ENCODE peak calls at places on chromosomes 16 and 17, in five cellular contexts. G, U, F, I and Q are unnamed samples.

GRCh38 chr17:7464081-7464480 is 15.3 kb downstream of the ZBTB4 start:
- DNase-seq in G (no peak), U (no peak), F (no peak), I (no peak), Q (no peak)

GRCh38 chr16:52488837-52489289 is 58.1 kb downstream of the TOX3 start:
- DNase-seq in G (no peak), U (no peak), F (no peak), I (no peak), Q (no peak)

GRCh38 chr16:89370601-89371000 is 119.8 kb downstream of the ANKRD11 start:
- DNase-seq in G (no peak), U (no peak), F (no peak), I (no peak), Q (no peak)

GRCh38 chr17:69547947-69548346 is 133.4 kb downstream of the MAP2K6 start:
- DNase-seq in G (no peak), U (no peak), F (no peak), I (no peak), Q (no peak)

GRCh38 chr17:9232591-9233270 is 211.4 kb downstream of the NTN1 start:
- DNase-seq in G (no peak), U (no peak), F (no peak), I (no peak), Q (no peak)

GRCh38 chr17:33964344-33964979 is 290.6 kb upstream of the CCL2 start:
- DNase-seq in G (no peak), U (no peak), F (peak), I (peak), Q (no peak)

GRCh38 chr17:64115871-64116534 is 13.9 kb downstream of the ERN1 start:
- DNase-seq in G (no peak), U (no peak), F (no peak), I (no peak), Q (no peak)

GRCh38 chr16:57503366-57503765 is 17.1 kb upstream of the DOK4 start:
- DNase-seq in G (no peak), U (no peak), F (peak), I (no peak), Q (no peak)

GRCh38 chr17:80807014-80807413 is 184.6 kb upstream of the CHMP6 start:
- DNase-seq in G (no peak), U (no peak), F (no peak), I (no peak), Q (no peak)

GRCh38 chr17:80802626-80803450 is 188.8 kb upstream of the CHMP6 start:
- DNase-seq in G (no peak), U (no peak), F (no peak), I (no peak), Q (no peak)

GRCh38 chr17:80803451-80804428 is 187.9 kb upstream of the CHMP6 start:
- DNase-seq in G (no peak), U (no peak), F (no peak), I (no peak), Q (no peak)

GRCh38 chr17:80804466-80804865 is 187.2 kb upstream of the CHMP6 start:
- DNase-seq in G (no peak), U (no peak), F (no peak), I (no peak), Q (no peak)

GRCh38 chr17:80805032-80805751 is 186.4 kb upstream of the CHMP6 start:
- DNase-seq in G (no peak), U (no peak), F (no peak), I (no peak), Q (no peak)
- TF ChIP-seq EZH2phosphoT487 in G (no peak), U (no peak), F (no peak), I (no peak), Q (no peak)

GRCh38 chr17:4006165-4006589 is 41.9 kb upstream of the ATP2A3 start:
- DNase-seq in G (no peak), U (no peak), F (no peak), I (no peak), Q (no peak)

GRCh38 chr17:4005296-4006164 is 41.3 kb upstream of the ATP2A3 start:
- DNase-seq in G (no peak), U (no peak), F (no peak), I (no peak), Q (no peak)

GRCh38 chr17:4003131-4003500 is 38.9 kb upstream of the ATP2A3 start:
- DNase-seq in G (no peak), U (no peak), F (peak), I (no peak), Q (no peak)

GRCh38 chr17:4004517-4005295 is 40.5 kb upstream of the ATP2A3 start:
- DNase-seq in G (peak), U (peak), F (peak), I (peak), Q (peak)

GRCh38 chr17:4003501-4004421 is 39.5 kb upstream of the ATP2A3 start:
- DNase-seq in G (peak), U (no peak), F (peak), I (no peak), Q (peak)
- TF ChIP-seq EZH2phosphoT487 in G (no peak), U (no peak), F (no peak), I (no peak), Q (no peak)

DNA sequence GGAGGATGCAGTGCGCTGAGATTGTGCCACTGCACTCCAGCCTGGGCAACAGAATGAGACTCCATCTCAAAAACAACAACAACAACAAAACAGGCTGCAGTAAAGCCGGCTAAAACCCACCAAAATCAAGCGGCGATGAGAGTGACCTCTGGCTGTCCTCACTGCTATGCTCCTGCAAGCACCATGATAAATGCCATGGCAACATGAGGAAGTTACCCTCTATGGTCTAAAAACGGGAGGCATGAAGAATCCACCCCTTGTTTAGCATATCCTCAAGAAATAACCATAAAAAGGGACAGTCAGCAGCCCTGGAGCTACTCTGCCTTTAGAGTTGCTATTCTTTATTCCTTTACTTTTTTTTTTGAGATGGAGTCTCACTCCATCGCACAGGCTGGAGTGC is 8.4 kb upstream of the LGALS3BP start:
- DNase-seq in G (no peak), U (no peak), F (no peak), I (no peak), Q (no peak)
- TF ChIP-seq EZH2phosphoT487 in G (no peak), U (no peak), F (no peak), I (no peak), Q (no peak)

GRCh38 chr17:81964081-81964849 is 3.3 kb upstream of the NOTUM start:
- DNase-seq in G (no peak), U (no peak), F (no peak), I (no peak), Q (no peak)

GRCh38 chr17:81967244-81967532 is 6.2 kb upstream of the NOTUM start:
- DNase-seq in G (no peak), U (no peak), F (no peak), I (no peak), Q (no peak)

GRCh38 chr17:81967533-81968395 is 6.8 kb upstream of the NOTUM start:
- DNase-seq in G (peak), U (peak), F (peak), I (peak), Q (peak)

GRCh38 chr17:81968396-81968745 is 7.4 kb upstream of the NOTUM start:
- DNase-seq in G (no peak), U (no peak), F (no peak), I (no peak), Q (no peak)

DNA sequence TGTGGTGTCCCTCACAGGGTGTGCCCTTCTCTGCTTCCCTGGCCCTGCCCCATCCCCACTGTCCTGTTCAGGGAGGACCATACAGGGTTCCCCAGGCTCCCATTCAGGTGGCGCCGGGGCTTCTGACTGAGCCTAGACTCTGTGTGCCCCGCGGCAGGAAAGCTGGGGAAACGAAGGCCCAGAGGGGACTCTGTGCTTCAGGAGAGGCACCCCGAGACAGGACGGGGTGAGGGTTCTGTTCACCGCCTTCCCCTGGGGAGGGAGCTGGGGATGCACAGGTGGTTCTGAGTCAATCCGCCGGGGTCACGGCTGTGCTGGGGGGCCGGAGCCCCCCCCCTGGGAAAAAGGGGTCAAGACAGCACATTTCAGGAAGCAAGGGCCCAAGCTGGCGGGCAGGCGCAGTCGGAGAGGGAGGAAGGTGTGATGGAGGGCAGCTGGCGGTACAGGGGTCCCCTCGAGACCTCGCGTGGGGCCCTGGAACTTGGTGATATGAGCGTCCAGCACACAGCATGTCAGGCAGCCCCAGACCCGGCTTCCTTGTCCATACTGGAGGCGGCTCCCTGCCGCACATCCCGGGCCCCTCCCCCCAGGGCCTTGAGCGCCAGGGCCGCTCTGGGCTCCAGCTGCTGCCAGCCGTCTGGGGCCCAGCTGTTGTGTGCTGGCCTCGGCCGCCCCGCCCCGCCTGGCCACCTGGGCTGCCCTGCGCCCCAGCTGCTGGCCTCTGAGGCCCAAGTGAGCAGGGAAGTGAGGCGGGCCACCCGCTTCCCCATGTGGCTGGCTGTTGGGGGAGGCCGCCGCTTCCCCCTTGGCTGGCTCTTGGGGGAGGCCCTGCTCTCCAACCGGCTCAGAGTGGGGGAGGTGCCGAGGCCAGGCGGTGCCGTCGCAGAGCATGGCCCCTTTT is 5.6 kb upstream of the NOTUM start:
- DNase-seq in G (peak), U (no peak), F (peak), I (peak), Q (peak)
- TF ChIP-seq EZH2phosphoT487 in G (no peak), U (no peak), F (no peak), I (no peak), Q (no peak)

DNA sequence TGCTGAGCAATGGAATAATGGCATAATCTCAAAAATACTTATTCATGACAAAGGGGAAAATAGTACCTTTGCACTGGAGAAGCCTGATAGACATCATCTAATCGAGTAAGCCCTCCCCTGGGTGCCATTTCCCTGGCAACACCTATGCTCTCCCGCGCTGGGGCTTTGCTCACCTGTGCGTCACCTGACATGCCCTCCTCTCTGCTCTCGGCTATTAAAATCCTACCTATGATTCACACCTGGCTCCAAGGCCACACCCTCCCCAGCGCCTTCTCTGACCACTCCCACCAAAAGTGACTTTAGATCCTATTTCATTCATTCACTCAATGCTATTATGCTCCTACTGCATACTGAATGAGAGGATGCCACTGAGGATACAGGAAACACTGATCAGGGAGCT is 83.8 kb downstream of the NT5M start:
- DNase-seq in G (no peak), U (peak), F (no peak), I (no peak), Q (no peak)
- TF ChIP-seq EZH2phosphoT487 in G (no peak), U (no peak), F (no peak), I (no peak), Q (no peak)